ENCODE peak calls at places on chromosomes 4 and X, in four cellular contexts. A is tibial artery, J is lung, H is A549. I is an unnamed sample.

GRCh38 chr4:106607566-106607965 is 239.0 kb upstream of the GIMD1 start:
- DNase-seq in A (no peak), J (no peak), H (no peak), I (no peak)

GRCh38 chr4:61204353-61204752 is 4.2 kb downstream of the ADGRL3 start:
- DNase-seq in A (no peak), J (no peak), H (no peak), I (no peak)

GRCh38 chrX:110851780-110852179 is 56.2 kb upstream of the CHRDL1 start:
- DNase-seq in J (no peak), A (peak; percentile 19), H (peak; percentile 3), I (peak; percentile 46)

GRCh38 chr4:95289028-95289634 is 259.6 kb downstream of the UNC5C start:
- DNase-seq in H (no peak), A (no peak), J (no peak), I (no peak)

GRCh38 chrX:140572724-140573123 is 67.9 kb upstream of the SOX3 start:
- DNase-seq in H (peak; percentile 1), J (peak; percentile 43), A (peak; percentile 22), I (peak; percentile 49)

GRCh38 chr4:95387719-95388118 is 161.1 kb downstream of the UNC5C start:
- DNase-seq in H (no peak), A (no peak), J (no peak), I (no peak)

GRCh38 chr4:54384563-54384962 is 155.5 kb downstream of the PDGFRA start:
- DNase-seq in A (peak; percentile 31), H (no peak), J (no peak), I (peak; percentile 45)

GRCh38 chr4:128286474-128287158 is 997 bp downstream of the PGRMC2 start:
- DNase-seq in A (no peak), H (peak; percentile 49), J (no peak), I (no peak)

GRCh38 chr4:83113429-83113786 is 1.1 kb downstream of the PLAC8 start:
- DNase-seq in H (no peak), A (no peak), J (no peak), I (no peak)

GRCh38 chr4:82753725-82754410 is 44.7 kb downstream of the SCD5 start:
- DNase-seq in A (no peak), J (no peak), H (no peak), I (no peak)

GRCh38 chr4:182143822-182144620 is 99.2 kb upstream of the TENM3 start:
- DNase-seq in J (no peak), H (peak; percentile 18), A (no peak), I (no peak)

GRCh38 chr4:78720994-78721677 is 55.0 kb upstream of the BMP2K start:
- DNase-seq in H (no peak), A (peak; percentile 23), J (peak; percentile 32), I (no peak)

GRCh38 chr4:166277406-166277805 is 404.4 kb downstream of the TLL1 start:
- DNase-seq in J (no peak), H (no peak), A (no peak), I (no peak)

GRCh38 chr4:188578657-188579056 is 439.4 kb downstream of the TRIML1 start:
- DNase-seq in H (no peak), A (no peak), J (no peak), I (no peak)
- H3K27ac ChIP-seq in H (no peak overlapping the region), A (no peak overlapping the region), J (no peak overlapping the region), I (no peak overlapping the region)

GRCh38 chr4:140012688-140013087 is 141.3 kb downstream of the MAML3 start:
- DNase-seq in H (peak; percentile 57), A (peak; percentile 58), J (peak; percentile 75), I (peak; percentile 80)
- H3K27ac ChIP-seq in H (peak overlapping the region; percentile 91), A (peak overlapping the region; percentile 1), J (no peak overlapping the region), I (no peak overlapping the region)

GRCh38 chr4:25970241-25970675 is 56.2 kb downstream of the SMIM20 start:
- DNase-seq in J (no peak), A (no peak), H (no peak), I (no peak)
- H3K27ac ChIP-seq in J (no peak overlapping the region), A (no peak overlapping the region), H (no peak overlapping the region), I (no peak overlapping the region)

GRCh38 chr4:41531561-41532245 is 6.3 kb upstream of the LIMCH1 start:
- DNase-seq in H (no peak), A (no peak), J (no peak), I (no peak)

GRCh38 chr4:41533685-41534084 is 4.3 kb upstream of the LIMCH1 start:
- DNase-seq in J (no peak), H (no peak), A (no peak), I (peak; percentile 27)

GRCh38 chr4:41532336-41532735 is 5.6 kb upstream of the LIMCH1 start:
- DNase-seq in H (no peak), J (no peak), A (no peak), I (no peak)

GRCh38 chr4:41530741-41531140 is 7.2 kb upstream of the LIMCH1 start:
- DNase-seq in H (no peak), J (no peak), A (no peak), I (no peak)

GRCh38 chr4:41532880-41533279 is 5.1 kb upstream of the LIMCH1 start:
- DNase-seq in J (no peak), A (no peak), H (no peak), I (no peak)
- H3K27ac ChIP-seq in J (no peak overlapping the region), A (no peak overlapping the region), H (peak overlapping the region; percentile 55), I (no peak overlapping the region)

GRCh38 chr4:158798062-158798461 is 29.2 kb downstream of the FNIP2 start:
- DNase-seq in H (no peak), A (no peak), J (no peak), I (no peak)

GRCh38 chr4:158793021-158793420 is 24.2 kb downstream of the FNIP2 start:
- DNase-seq in H (no peak), J (no peak), A (no peak), I (no peak)

GRCh38 chr4:158799856-158800255 is 31.0 kb downstream of the FNIP2 start:
- DNase-seq in A (no peak), H (no peak), J (no peak), I (no peak)

GRCh38 chr4:158799013-158799770 is 30.4 kb downstream of the FNIP2 start:
- DNase-seq in H (no peak), A (no peak), J (no peak), I (no peak)

DNA sequence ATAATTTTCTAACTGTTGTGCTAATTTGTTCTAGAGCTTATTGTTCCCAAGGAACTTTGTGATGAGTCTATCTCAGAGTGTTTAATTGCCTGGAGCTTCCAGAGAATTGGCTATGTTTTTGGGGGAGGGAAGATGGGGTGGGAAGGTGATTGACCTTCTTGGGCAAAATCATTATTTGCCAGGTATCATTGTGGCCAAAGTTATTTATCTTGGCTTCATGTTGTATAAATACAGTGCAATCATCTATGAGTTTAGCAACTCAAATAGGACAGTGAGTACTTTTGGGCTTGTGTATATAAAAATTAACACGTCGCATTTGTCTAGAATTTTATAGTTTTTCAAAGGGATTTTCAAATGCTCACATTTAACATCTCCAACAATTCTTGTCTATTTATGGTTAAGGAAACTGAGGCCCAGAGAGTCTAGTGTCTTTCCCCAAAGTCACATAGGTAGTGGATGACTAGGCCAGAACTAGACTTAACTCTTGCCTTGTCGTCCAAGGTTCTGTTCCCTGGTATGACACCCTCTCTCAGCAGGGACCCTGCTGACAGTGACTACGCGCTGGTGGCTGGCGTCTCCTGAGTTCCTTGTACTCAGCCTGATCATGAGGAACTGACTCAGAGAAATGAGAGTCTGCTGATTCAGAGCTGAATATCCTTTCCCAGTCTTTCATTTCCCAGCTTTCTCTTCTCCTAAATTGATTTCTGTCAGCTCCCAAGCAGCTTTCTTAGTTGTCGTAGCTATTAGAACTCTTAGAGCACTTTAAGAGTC is 27.7 kb downstream of the FNIP2 start:
- DNase-seq in H (no peak), A (no peak), J (no peak), I (no peak)
- H3K27ac ChIP-seq in H (no peak overlapping the region), A (no peak overlapping the region), J (no peak overlapping the region), I (no peak overlapping the region)

GRCh38 chrX:153927686-153927935 is 1.5 kb upstream of the ARHGAP4 start:
- DNase-seq in J (no peak), H (peak; percentile 15), A (no peak), I (no peak)

GRCh38 chrX:153927936-153928760 is 2.1 kb upstream of the ARHGAP4 start:
- DNase-seq in J (peak; percentile 94), H (peak; percentile 98), A (peak; percentile 94), I (peak; percentile 96)

GRCh38 chrX:153930011-153930910 is 4.2 kb upstream of the ARHGAP4 start:
- DNase-seq in A (no peak), H (no peak), J (no peak), I (no peak)

GRCh38 chrX:153929576-153929975 is 3.5 kb upstream of the ARHGAP4 start:
- DNase-seq in J (no peak), H (no peak), A (no peak), I (no peak)

GRCh38 chrX:153928846-153929245 is 2.8 kb upstream of the ARHGAP4 start:
- DNase-seq in H (no peak), J (no peak), A (no peak), I (no peak)
- H3K27ac ChIP-seq in H (peak overlapping the region; percentile 84), J (no peak overlapping the region), A (peak overlapping the region; percentile 64), I (peak overlapping the region; percentile 96)

DNA sequence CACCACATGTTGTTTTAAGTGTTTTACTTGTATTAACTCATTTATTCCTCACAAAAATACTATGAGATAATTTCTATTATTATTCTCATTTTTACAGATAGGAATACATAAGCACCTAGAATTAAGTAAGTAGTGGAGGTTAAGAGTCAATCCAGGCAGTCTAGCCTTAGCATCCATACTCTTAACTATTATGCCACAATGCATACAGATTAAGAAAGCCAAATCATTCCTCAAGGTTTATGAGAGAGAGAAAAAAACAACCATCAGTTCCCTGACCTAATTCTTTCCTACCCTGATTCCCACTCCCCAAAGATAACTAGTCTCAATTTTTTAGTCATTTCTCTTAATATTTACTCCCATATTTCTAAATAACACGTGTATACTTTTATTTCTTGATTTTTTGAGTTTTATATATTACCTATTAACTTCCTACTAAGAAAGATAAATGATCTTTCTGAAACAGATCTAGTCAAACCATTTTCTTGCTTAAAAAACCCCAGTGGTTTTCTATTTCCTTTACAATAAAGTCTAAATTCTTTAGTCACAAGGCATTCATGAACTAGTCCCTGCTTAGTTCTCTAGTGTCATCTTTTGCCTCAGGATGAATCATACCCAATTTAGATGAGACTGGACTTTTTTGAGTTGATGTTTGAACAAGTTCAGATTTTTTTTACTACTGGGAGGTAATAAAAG is 16.0 kb downstream of the UBA6 start:
- DNase-seq in A (no peak), J (no peak), H (no peak), I (no peak)
- H3K27ac ChIP-seq in A (no peak overlapping the region), J (no peak overlapping the region), H (no peak overlapping the region), I (no peak overlapping the region)

GRCh38 chr4:174275101-174275500 is 8.4 kb downstream of the FBXO8 start:
- DNase-seq in H (no peak), J (no peak), A (no peak), I (no peak)
- H3K27ac ChIP-seq in H (no peak overlapping the region), J (no peak overlapping the region), A (no peak overlapping the region), I (no peak overlapping the region)

I was measured in stomach.